ENCODE peak calls at places on chromosome 11, in four cellular contexts. P is CD4-positive, alpha-beta memory T cell; C is mesenchymal stem cell; G is effector memory CD4-positive, alpha-beta T cell. W is an unnamed sample.

GRCh38 chr11:40235841-40236240 is 1223.6 kb downstream of the LRRC4C start:
- DNase-seq in P (no peak), C (no peak), G (no peak), W (no peak)

GRCh38 chr11:35412285-35412684 is 7.1 kb downstream of the SLC1A2 start:
- DNase-seq in P (no peak), C (peak; percentile 35), G (no peak), W (no peak)

GRCh38 chr11:7165911-7166310 is 77.1 kb downstream of the RBMXL2 start:
- DNase-seq in P (no peak), C (no peak), G (no peak), W (no peak)

GRCh38 chr11:19551454-19551853 is 161.2 kb upstream of the NAV2 start:
- DNase-seq in P (no peak), C (no peak), G (no peak), W (no peak)

GRCh38 chr11:14411818-14412217 is 52.8 kb upstream of the RRAS2 start:
- DNase-seq in P (no peak), C (peak; percentile 32), G (no peak), W (no peak)

GRCh38 chr11:117634756-117635593 is 162.0 kb downstream of the DSCAML1 start:
- DNase-seq in P (no peak), C (no peak), G (no peak), W (no peak)

GRCh38 chr11:78840190-78840589 is 265.5 kb upstream of the NARS2 start:
- DNase-seq in P (no peak), C (no peak), G (no peak), W (no peak)

GRCh38 chr11:125442946-125443345 is 53.1 kb downstream of the FEZ1 start:
- DNase-seq in P (no peak), C (no peak), G (no peak), W (no peak)

GRCh38 chr11:26865703-26866102 is 128.2 kb upstream of the FIBIN start:
- DNase-seq in P (no peak), C (no peak), G (no peak), W (no peak)

GRCh38 chr11:55942785-55943392 is 6.7 kb upstream of the OR5I1 start:
- DNase-seq in P (no peak), C (peak; percentile 14), G (no peak), W (no peak)

GRCh38 chr11:43360361-43361032 is 1.8 kb downstream of the TTC17 start:
- DNase-seq in P (no peak), C (peak; percentile 33), G (no peak), W (no peak)
- H3K4me3 ChIP-seq in P (peak overlapping the region; percentile 89), C (no peak overlapping the region), G (peak overlapping the region; percentile 98), W (peak overlapping the region; percentile 92)

GRCh38 chr11:66339686-66340483 is 3.7 kb upstream of the RIN1 start:
- DNase-seq in P (no peak), C (no peak), G (no peak), W (no peak)
- H3K4me1 ChIP-seq in P (peaks cover 34% of the 10 kb centered on the region), C (peaks cover 57% of the 10 kb centered on the region), G (peaks cover 25% of the 10 kb centered on the region), W (peaks cover 31% of the 10 kb centered on the region)

DNA sequence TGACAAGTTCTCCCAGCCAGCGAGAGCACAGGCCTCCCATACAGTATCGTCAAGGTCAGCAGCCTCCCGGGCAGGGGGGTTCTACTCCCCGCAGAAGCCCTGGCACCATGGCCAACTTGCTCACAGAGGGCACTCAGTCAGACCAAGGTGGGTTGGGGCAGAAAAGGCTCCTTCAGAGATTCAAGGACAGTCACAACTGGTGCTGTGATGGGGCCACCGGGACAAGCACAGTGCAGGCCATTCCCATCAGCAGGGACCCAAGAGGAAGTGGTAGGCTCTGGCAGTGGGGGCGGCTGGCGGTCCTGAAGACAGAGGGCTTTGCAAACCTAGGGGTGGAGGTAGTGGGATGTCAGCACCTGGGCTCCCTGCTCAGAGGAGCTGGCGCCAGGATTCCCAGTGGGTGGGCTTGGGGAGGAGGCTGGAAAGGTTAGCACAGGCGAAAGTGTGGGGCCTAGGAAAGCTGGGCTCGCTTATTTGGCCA is 5.3 kb upstream of the NEAT1 start:
- DNase-seq in P (no peak), C (peak; percentile 38), G (no peak), W (no peak)
- H3K4me3 ChIP-seq in P (peak overlapping the region; percentile 95), C (no peak overlapping the region), G (peak overlapping the region; percentile 53), W (peak overlapping the region; percentile 80)

DNA sequence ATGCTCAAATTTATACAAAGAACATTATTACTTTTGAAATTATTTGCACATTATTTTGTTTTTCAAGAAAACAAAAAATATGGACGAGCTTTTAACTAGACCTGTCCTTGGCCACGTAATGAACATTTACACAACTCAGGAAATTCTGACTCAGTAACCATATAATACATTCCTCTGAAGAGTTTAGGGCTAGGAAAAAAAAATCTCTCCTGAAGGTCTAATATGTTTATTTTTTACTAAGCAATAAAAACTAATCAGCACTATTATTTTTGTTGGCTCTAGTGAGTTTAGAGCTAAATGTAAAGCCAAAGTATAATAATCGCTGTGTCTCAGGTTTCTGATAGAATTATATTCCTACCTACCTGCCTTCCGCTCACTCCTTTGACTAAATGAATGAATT is 187.5 kb downstream of the SWAP70 start:
- DNase-seq in P (no peak), C (peak; percentile 85), G (no peak), W (no peak)
- H3K4me1 ChIP-seq in P (peaks cover 5% of the 10 kb centered on the region), C (peaks cover 5% of the 10 kb centered on the region), G (no peaks in the 10 kb centered on the region), W (no peaks in the 10 kb centered on the region)

DNA sequence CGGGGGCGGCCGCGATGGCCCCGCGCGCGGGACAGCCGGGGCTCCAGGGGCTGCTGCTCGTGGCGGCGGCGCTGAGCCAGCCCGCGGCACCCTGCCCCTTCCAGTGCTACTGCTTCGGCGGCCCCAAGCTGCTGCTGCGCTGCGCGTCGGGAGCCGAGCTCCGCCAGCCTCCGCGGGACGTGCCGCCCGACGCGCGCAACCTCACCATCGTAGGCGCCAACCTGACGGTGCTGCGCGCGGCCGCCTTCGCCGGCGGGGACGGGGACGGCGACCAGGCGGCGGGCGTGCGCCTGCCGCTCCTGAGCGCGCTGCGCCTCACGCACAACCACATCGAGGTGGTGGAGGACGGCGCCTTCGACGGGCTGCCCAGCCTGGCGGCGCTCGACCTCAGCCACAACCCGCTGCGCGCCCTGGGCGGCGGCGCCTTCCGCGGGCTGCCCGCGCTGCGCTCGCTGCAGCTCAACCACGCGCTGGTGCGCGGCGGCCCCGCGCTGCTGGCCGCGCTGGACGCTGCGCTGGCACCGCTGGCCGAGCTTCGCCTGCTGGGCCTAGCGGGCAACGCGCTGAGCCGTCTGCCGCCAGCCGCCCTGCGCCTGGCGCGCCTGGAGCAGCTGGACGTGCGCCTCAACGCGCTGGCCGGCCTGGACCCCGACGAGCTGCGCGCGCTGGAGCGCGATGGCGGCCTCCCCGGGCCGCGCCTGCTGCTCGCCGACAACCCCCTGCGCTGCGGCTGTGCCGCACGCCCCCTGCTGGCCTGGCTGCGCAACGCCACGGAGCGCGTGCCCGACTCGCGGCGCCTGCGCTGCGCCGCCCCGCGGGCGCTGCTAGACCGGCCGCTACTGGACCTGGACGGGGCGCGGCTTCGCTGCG is 697 bp downstream of the TPBGL start:
- DNase-seq in P (peak; percentile 87), C (peak; percentile 79), G (peak; percentile 66), W (peak; percentile 24)
- H3K4me3 ChIP-seq in P (peak overlapping the region; percentile 47), C (peak overlapping the region; percentile 61), G (peak overlapping the region; percentile 56), W (peak overlapping the region; percentile 45)

DNA sequence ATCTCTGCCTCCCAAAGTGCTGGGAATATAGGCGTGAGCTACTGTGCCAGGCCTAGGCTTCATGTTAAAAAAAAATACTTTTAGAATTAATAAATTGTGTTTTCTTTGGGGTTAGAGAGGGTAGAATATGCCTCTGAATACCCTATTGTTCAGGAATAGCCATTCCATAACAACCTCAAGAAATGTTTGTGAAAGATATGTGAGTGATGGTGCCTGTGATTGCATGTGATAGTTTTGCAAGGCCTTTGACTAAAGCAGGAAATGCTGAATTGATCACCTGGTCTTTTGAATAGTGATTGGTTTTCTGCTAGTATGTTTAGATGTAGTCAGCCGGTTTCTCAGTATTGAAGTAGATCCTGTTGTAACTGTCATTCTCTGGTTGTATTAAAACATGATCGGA is 73.4 kb downstream of the UVRAG start:
- DNase-seq in P (no peak), C (no peak), G (no peak), W (no peak)
- H3K4me1 ChIP-seq in P (no peaks in the 10 kb centered on the region), C (no peaks in the 10 kb centered on the region), G (no peaks in the 10 kb centered on the region), W (no peaks in the 10 kb centered on the region)

GRCh38 chr11:2390091-2390870 is 10.3 kb upstream of the TSSC4 start:
- DNase-seq in P (no peak), C (no peak), G (no peak), W (no peak)

GRCh38 chr11:2389344-2390026 is 11.1 kb upstream of the TSSC4 start:
- DNase-seq in P (no peak), C (peak; percentile 30), G (no peak), W (no peak)

GRCh38 chr11:2392241-2392959 is 8.2 kb upstream of the TSSC4 start:
- DNase-seq in P (no peak), C (no peak), G (no peak), W (no peak)

GRCh38 chr11:2391663-2391975 is 8.9 kb upstream of the TSSC4 start:
- DNase-seq in P (no peak), C (no peak), G (no peak), W (no peak)

GRCh38 chr11:2390871-2391662 is 9.5 kb upstream of the TSSC4 start:
- DNase-seq in P (no peak), C (peak; percentile 52), G (no peak), W (peak; percentile 79)
- H3K4me3 ChIP-seq in P (no peak overlapping the region), C (no peak overlapping the region), G (no peak overlapping the region), W (no peak overlapping the region)